ENCODE peak calls at places on chromosomes 1 and 21, in six cellular contexts. One of them, this sample, is unnamed.
A peak's percentile ranks its signal among the peaks of the same experiment; 100 is the strongest.

GRCh38 chr1:220353229-220354012 is 81.2 kb upstream of the RAB3GAP2 start:
- DNase-seq in PC-9: no peak
- DNase-seq in astrocyte: no peak
- DNase-seq in hepatocyte: no peak
- DNase-seq in neural progenitor cell: peak; percentile 47
- DNase-seq in HCT116: no peak
- DNase-seq in this sample: no peak

GRCh38 chr1:17276568-17276967 is 27.7 kb downstream of the PADI3 start:
- DNase-seq in PC-9: peak; percentile 88
- DNase-seq in astrocyte: peak; percentile 70
- DNase-seq in hepatocyte: no peak
- DNase-seq in neural progenitor cell: no peak
- DNase-seq in HCT116: no peak
- DNase-seq in this sample: peak; percentile 79

GRCh38 chr21:33682992-33683627 is 40.8 kb downstream of the ITSN1 start:
- DNase-seq in PC-9: peak; percentile 61
- DNase-seq in astrocyte: peak; percentile 99
- DNase-seq in hepatocyte: peak; percentile 63
- DNase-seq in neural progenitor cell: no peak
- DNase-seq in HCT116: peak; percentile 90
- DNase-seq in this sample: peak; percentile 99

GRCh38 chr1:16367968-16368910 is 1.2 kb downstream of the SZRD1 start:
- DNase-seq in PC-9: no peak
- DNase-seq in astrocyte: peak; percentile 55
- DNase-seq in hepatocyte: peak; percentile 45
- DNase-seq in neural progenitor cell: peak; percentile 74
- DNase-seq in HCT116: no peak
- DNase-seq in this sample: peak; percentile 70

GRCh38 chr21:22791986-22792560 is 1793.9 kb downstream of the NCAM2 start:
- DNase-seq in PC-9: no peak
- DNase-seq in astrocyte: peak; percentile 3
- DNase-seq in hepatocyte: peak; percentile 84
- DNase-seq in neural progenitor cell: peak; percentile 72
- DNase-seq in HCT116: no peak
- DNase-seq in this sample: peak; percentile 65

GRCh38 chr1:46587072-46587471 is 17.0 kb downstream of the MKNK1 start:
- DNase-seq in PC-9: no peak
- DNase-seq in astrocyte: no peak
- DNase-seq in hepatocyte: no peak
- DNase-seq in neural progenitor cell: no peak
- DNase-seq in HCT116: no peak
- DNase-seq in this sample: no peak

GRCh38 chr1:118788372-118788955 is 199.7 kb downstream of the TBX15 start:
- DNase-seq in PC-9: no peak
- DNase-seq in astrocyte: peak; percentile 19
- DNase-seq in hepatocyte: peak; percentile 7
- DNase-seq in neural progenitor cell: no peak
- DNase-seq in HCT116: no peak
- DNase-seq in this sample: peak; percentile 35

GRCh38 chr1:55893155-55893554 is 678.0 kb upstream of the USP24 start:
- DNase-seq in PC-9: no peak
- DNase-seq in astrocyte: peak; percentile 57
- DNase-seq in hepatocyte: peak; percentile 43
- DNase-seq in neural progenitor cell: peak; percentile 30
- DNase-seq in HCT116: peak; percentile 53
- DNase-seq in this sample: peak; percentile 68

GRCh38 chr1:21939650-21940374 is 2.7 kb upstream of the HSPG2 start:
- DNase-seq in PC-9: peak; percentile 74
- DNase-seq in astrocyte: peak; percentile 97
- DNase-seq in hepatocyte: peak; percentile 92
- DNase-seq in neural progenitor cell: no peak
- DNase-seq in HCT116: peak; percentile 78
- DNase-seq in this sample: peak; percentile 87

GRCh38 chr1:30191154-30191702 is 532.2 kb downstream of the MATN1 start:
- DNase-seq in PC-9: no peak
- DNase-seq in astrocyte: peak; percentile 85
- DNase-seq in hepatocyte: peak; percentile 68
- DNase-seq in neural progenitor cell: no peak
- DNase-seq in HCT116: peak; percentile 37
- DNase-seq in this sample: peak; percentile 88

GRCh38 chr1:6757719-6758435 is 27.4 kb upstream of the CAMTA1 start:
- DNase-seq in PC-9: no peak
- DNase-seq in astrocyte: no peak
- DNase-seq in hepatocyte: no peak
- DNase-seq in neural progenitor cell: no peak
- DNase-seq in HCT116: no peak
- DNase-seq in this sample: no peak
- H3K4me2 ChIP-seq in PC-9: no peak overlapping the region
- H3K4me2 ChIP-seq in astrocyte: no peak overlapping the region
- H3K4me2 ChIP-seq in hepatocyte: no peak overlapping the region
- H3K4me2 ChIP-seq in neural progenitor cell: no peak overlapping the region
- H3K4me2 ChIP-seq in HCT116: no peak overlapping the region
- H3K4me2 ChIP-seq in this sample: no peak overlapping the region

GRCh38 chr21:29145837-29146453 is 15.5 kb downstream of the MAP3K7CL start:
- DNase-seq in PC-9: no peak
- DNase-seq in astrocyte: no peak
- DNase-seq in hepatocyte: no peak
- DNase-seq in neural progenitor cell: no peak
- DNase-seq in HCT116: no peak
- DNase-seq in this sample: no peak
- H3K4me3 ChIP-seq in PC-9: no peak overlapping the region
- H3K4me3 ChIP-seq in astrocyte: peak overlapping the region; percentile 25
- H3K4me3 ChIP-seq in hepatocyte: no peak overlapping the region
- H3K4me3 ChIP-seq in neural progenitor cell: no peak overlapping the region
- H3K4me3 ChIP-seq in HCT116: no peak overlapping the region
- H3K4me3 ChIP-seq in this sample: no peak overlapping the region

GRCh38 chr1:217332426-217333065 is 298.3 kb downstream of the GPATCH2 start:
- DNase-seq in PC-9: no peak
- DNase-seq in astrocyte: no peak
- DNase-seq in hepatocyte: peak; percentile 32
- DNase-seq in neural progenitor cell: no peak
- DNase-seq in HCT116: no peak
- DNase-seq in this sample: peak; percentile 3

GRCh38 chr1:217322834-217323233 is 308.1 kb downstream of the GPATCH2 start:
- DNase-seq in PC-9: no peak
- DNase-seq in astrocyte: no peak
- DNase-seq in hepatocyte: no peak
- DNase-seq in neural progenitor cell: no peak
- DNase-seq in HCT116: no peak
- DNase-seq in this sample: no peak

GRCh38 chr1:217331698-217332097 is 299.2 kb downstream of the GPATCH2 start:
- DNase-seq in PC-9: no peak
- DNase-seq in astrocyte: no peak
- DNase-seq in hepatocyte: no peak
- DNase-seq in neural progenitor cell: no peak
- DNase-seq in HCT116: no peak
- DNase-seq in this sample: no peak

GRCh38 chr1:217327901-217328300 is 303.0 kb downstream of the GPATCH2 start:
- DNase-seq in PC-9: no peak
- DNase-seq in astrocyte: no peak
- DNase-seq in hepatocyte: no peak
- DNase-seq in neural progenitor cell: no peak
- DNase-seq in HCT116: no peak
- DNase-seq in this sample: no peak
- H3K79me2 ChIP-seq in PC-9: no peaks in the 10 kb centered on the region
- H3K79me2 ChIP-seq in astrocyte: no peaks in the 10 kb centered on the region
- H3K79me2 ChIP-seq in hepatocyte: no peaks in the 10 kb centered on the region
- H3K79me2 ChIP-seq in neural progenitor cell: no peaks in the 10 kb centered on the region
- H3K79me2 ChIP-seq in HCT116: no peaks in the 10 kb centered on the region
- H3K79me2 ChIP-seq in this sample: no peaks in the 10 kb centered on the region

DNA sequence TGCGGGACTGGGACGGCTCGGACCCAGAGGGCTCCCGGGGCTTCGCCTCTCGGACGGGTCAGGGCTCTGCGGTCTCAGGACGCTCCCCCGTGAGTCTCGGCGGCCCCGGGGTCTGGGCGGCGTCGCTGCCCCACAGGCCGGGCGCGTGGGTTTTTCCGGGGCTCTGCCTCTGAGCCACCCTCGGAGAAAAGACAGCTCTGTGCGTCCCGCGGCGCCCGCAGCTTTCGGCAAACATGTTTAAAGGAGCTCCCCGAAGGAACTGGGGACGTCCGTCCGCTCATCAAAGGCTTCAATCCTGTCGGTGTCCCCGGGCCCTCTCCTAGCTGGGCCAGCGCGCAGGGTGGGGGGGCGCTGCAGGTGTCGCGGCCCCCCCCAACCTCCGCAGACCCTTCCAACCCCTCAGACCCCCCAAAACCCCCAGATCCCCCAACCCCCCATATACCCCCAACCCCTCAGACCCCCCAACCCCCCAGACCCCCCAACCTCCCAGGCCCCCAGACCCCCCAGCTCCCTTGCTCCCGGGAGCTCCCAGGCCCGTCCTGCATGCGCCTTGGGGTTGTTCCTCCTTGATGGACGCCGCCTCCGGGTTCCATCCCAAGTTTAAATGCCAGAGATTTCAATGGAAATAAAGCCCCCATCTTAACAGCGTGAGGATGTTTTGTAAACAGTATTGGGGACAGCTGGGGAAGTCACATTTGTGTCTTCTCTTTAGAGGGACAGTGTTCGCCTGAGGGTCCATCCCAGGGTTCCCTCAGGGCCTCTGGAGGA is 996 bp upstream of the C1orf159 start:
- DNase-seq in PC-9: no peak
- DNase-seq in astrocyte: no peak
- DNase-seq in hepatocyte: no peak
- DNase-seq in neural progenitor cell: peak; percentile 54
- DNase-seq in HCT116: no peak
- DNase-seq in this sample: no peak
- H3K4me2 ChIP-seq in PC-9: peak overlapping the region; percentile 94
- H3K4me2 ChIP-seq in astrocyte: peak overlapping the region; percentile 91
- H3K4me2 ChIP-seq in hepatocyte: peak overlapping the region; percentile 98
- H3K4me2 ChIP-seq in neural progenitor cell: peak overlapping the region; percentile 91
- H3K4me2 ChIP-seq in HCT116: peak overlapping the region; percentile 90
- H3K4me2 ChIP-seq in this sample: peak overlapping the region; percentile 85

DNA sequence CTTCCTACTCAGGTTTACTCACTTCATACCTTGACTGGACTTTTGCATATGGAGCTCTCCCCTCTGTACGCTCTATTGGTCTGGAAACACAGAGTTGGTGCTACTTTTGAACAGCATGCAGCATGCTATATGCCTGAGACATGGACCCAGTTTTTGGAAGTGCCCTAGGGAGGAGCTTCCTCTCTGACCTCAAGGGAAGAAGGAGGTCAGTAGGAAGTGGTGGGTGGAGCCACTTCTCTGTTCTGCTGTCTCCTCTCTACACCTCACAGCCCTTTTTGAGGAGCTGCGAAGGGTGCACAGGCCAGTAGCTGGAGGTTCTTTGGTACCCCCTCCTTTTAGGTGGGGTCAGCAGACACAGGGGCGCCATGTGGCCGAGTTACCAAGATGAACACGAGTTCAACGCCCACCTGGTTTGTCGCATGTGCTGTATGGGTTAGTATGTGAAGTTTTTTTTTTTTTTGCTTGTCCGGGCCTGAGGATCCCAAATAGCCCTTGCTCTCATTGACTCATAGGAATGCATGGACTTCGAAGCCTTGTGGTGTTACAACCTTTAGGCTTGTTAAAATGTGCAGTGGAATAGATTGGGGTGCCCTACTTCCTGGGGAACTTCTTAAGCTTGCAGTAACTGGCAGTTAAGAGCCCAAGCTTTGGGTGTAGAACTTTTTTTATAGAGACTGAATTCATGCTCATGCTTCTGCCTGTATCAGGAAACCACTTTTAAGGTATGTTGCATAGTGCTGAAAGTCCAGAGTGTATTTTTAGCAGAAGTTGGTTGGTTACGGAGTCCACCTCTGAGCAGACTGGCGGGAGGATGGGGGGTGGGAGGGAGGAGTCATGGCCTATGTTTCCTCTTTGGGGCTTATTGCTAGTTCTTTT is 10.7 kb downstream of the MACF1 start:
- DNase-seq in PC-9: no peak
- DNase-seq in astrocyte: peak; percentile 39
- DNase-seq in hepatocyte: peak; percentile 25
- DNase-seq in neural progenitor cell: peak; percentile 9
- DNase-seq in HCT116: no peak
- DNase-seq in this sample: no peak
- H3K4me3 ChIP-seq in PC-9: no peak overlapping the region
- H3K4me3 ChIP-seq in astrocyte: no peak overlapping the region
- H3K4me3 ChIP-seq in hepatocyte: no peak overlapping the region
- H3K4me3 ChIP-seq in neural progenitor cell: no peak overlapping the region
- H3K4me3 ChIP-seq in HCT116: no peak overlapping the region
- H3K4me3 ChIP-seq in this sample: no peak overlapping the region

GRCh38 chr1:8017495-8018310 is 8.4 kb downstream of the ERRFI1 start:
- DNase-seq in PC-9: peak; percentile 79
- DNase-seq in astrocyte: no peak
- DNase-seq in hepatocyte: peak; percentile 47
- DNase-seq in neural progenitor cell: peak; percentile 48
- DNase-seq in HCT116: no peak
- DNase-seq in this sample: peak; percentile 49
- H3K79me2 ChIP-seq in PC-9: peaks cover 100% of the 10 kb centered on the region
- H3K79me2 ChIP-seq in astrocyte: peaks cover 100% of the 10 kb centered on the region
- H3K79me2 ChIP-seq in hepatocyte: peaks cover 92% of the 10 kb centered on the region
- H3K79me2 ChIP-seq in neural progenitor cell: peaks cover 83% of the 10 kb centered on the region
- H3K79me2 ChIP-seq in HCT116: peaks cover 100% of the 10 kb centered on the region
- H3K79me2 ChIP-seq in this sample: peaks cover 88% of the 10 kb centered on the region

GRCh38 chr1:225681231-225681630 is 28.3 kb upstream of the ENAH start:
- DNase-seq in PC-9: no peak
- DNase-seq in astrocyte: no peak
- DNase-seq in hepatocyte: no peak
- DNase-seq in neural progenitor cell: no peak
- DNase-seq in HCT116: no peak
- DNase-seq in this sample: no peak

GRCh38 chr1:225677350-225678124 is 24.6 kb upstream of the ENAH start:
- DNase-seq in PC-9: no peak
- DNase-seq in astrocyte: no peak
- DNase-seq in hepatocyte: peak; percentile 44
- DNase-seq in neural progenitor cell: peak; percentile 69
- DNase-seq in HCT116: no peak
- DNase-seq in this sample: no peak
- H3K4me2 ChIP-seq in PC-9: no peak overlapping the region
- H3K4me2 ChIP-seq in astrocyte: peak overlapping the region; percentile 79
- H3K4me2 ChIP-seq in hepatocyte: peak overlapping the region; percentile 75
- H3K4me2 ChIP-seq in neural progenitor cell: peak overlapping the region; percentile 70
- H3K4me2 ChIP-seq in HCT116: no peak overlapping the region
- H3K4me2 ChIP-seq in this sample: no peak overlapping the region

DNA sequence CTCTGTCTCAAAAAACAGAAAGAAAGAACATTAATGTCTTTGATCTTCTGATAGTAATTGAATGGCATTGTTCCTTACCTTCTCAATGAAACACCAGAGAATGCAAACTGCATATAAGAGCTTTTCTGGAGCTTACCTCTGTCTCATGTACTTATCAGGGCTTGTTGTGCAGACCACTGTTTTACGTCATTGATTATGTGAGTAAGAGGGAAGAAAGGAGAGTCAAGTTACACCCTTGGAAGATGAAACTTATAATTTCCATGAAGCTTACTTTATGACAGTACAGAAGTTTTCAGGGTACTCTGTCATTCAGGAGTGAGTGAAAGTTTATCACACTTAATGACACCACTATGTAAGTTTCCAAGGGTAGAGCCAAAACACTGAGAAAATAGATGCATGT is 49.0 kb upstream of the MAB21L3 start:
- DNase-seq in PC-9: no peak
- DNase-seq in astrocyte: no peak
- DNase-seq in hepatocyte: no peak
- DNase-seq in neural progenitor cell: no peak
- DNase-seq in HCT116: no peak
- DNase-seq in this sample: peak; percentile 52
- H3K4me3 ChIP-seq in PC-9: no peak overlapping the region
- H3K4me3 ChIP-seq in astrocyte: no peak overlapping the region
- H3K4me3 ChIP-seq in hepatocyte: no peak overlapping the region
- H3K4me3 ChIP-seq in neural progenitor cell: no peak overlapping the region
- H3K4me3 ChIP-seq in HCT116: no peak overlapping the region
- H3K4me3 ChIP-seq in this sample: no peak overlapping the region

This sample was measured in fibroblast of lung.